ENCODE peak calls at places on chromosomes 11 and 22, in nine cellular contexts. One of them, this sample, is unnamed.

GRCh38 chr22:43000441-43001175 is 14.3 kb downstream of the PACSIN2 start:
- DNase-seq in SK-N-SH: no peak
- DNase-seq in progenitor cell of endocrine pancreas: no peak
- DNase-seq in choroid plexus epithelial cell: no peak
- DNase-seq in tibial nerve: no peak
- DNase-seq in CD8-positive, alpha-beta T cell: no peak
- DNase-seq in cardiac muscle cell: no peak
- DNase-seq in stomach: no peak
- DNase-seq in PC-9: no peak
- DNase-seq in this sample: no peak

GRCh38 chr22:40766956-40767355 is 52.2 kb downstream of the SLC25A17 start:
- DNase-seq in SK-N-SH: no peak
- DNase-seq in progenitor cell of endocrine pancreas: no peak
- DNase-seq in choroid plexus epithelial cell: no peak
- DNase-seq in tibial nerve: no peak
- DNase-seq in CD8-positive, alpha-beta T cell: no peak
- DNase-seq in cardiac muscle cell: no peak
- DNase-seq in stomach: no peak
- DNase-seq in PC-9: peak
- DNase-seq in this sample: no peak

GRCh38 chr11:124978316-124978715 is 24.3 kb downstream of the CCDC15 start:
- DNase-seq in SK-N-SH: no peak
- DNase-seq in progenitor cell of endocrine pancreas: no peak
- DNase-seq in choroid plexus epithelial cell: no peak
- DNase-seq in tibial nerve: no peak
- DNase-seq in CD8-positive, alpha-beta T cell: no peak
- DNase-seq in cardiac muscle cell: no peak
- DNase-seq in stomach: no peak
- DNase-seq in PC-9: no peak
- DNase-seq in this sample: no peak

GRCh38 chr22:31295413-31295812 is 3.1 kb upstream of the PIK3IP1 start:
- DNase-seq in SK-N-SH: no peak
- DNase-seq in progenitor cell of endocrine pancreas: no peak
- DNase-seq in choroid plexus epithelial cell: no peak
- DNase-seq in tibial nerve: no peak
- DNase-seq in CD8-positive, alpha-beta T cell: no peak
- DNase-seq in cardiac muscle cell: no peak
- DNase-seq in stomach: no peak
- DNase-seq in PC-9: no peak
- DNase-seq in this sample: no peak

GRCh38 chr11:19805827-19806226 is 93.2 kb downstream of the NAV2 start:
- DNase-seq in SK-N-SH: no peak
- DNase-seq in progenitor cell of endocrine pancreas: no peak
- DNase-seq in choroid plexus epithelial cell: no peak
- DNase-seq in tibial nerve: no peak
- DNase-seq in CD8-positive, alpha-beta T cell: no peak
- DNase-seq in cardiac muscle cell: no peak
- DNase-seq in stomach: no peak
- DNase-seq in PC-9: no peak
- DNase-seq in this sample: no peak

GRCh38 chr11:11075515-11076171 is 217.8 kb upstream of the ZBED5 start:
- DNase-seq in SK-N-SH: peak
- DNase-seq in progenitor cell of endocrine pancreas: no peak
- DNase-seq in choroid plexus epithelial cell: no peak
- DNase-seq in tibial nerve: no peak
- DNase-seq in CD8-positive, alpha-beta T cell: no peak
- DNase-seq in cardiac muscle cell: peak
- DNase-seq in stomach: no peak
- DNase-seq in PC-9: no peak
- DNase-seq in this sample: no peak

GRCh38 chr11:75303544-75304224 is 47.8 kb downstream of the ARRB1 start:
- DNase-seq in SK-N-SH: peak
- DNase-seq in progenitor cell of endocrine pancreas: no peak
- DNase-seq in choroid plexus epithelial cell: peak
- DNase-seq in tibial nerve: no peak
- DNase-seq in CD8-positive, alpha-beta T cell: no peak
- DNase-seq in cardiac muscle cell: no peak
- DNase-seq in stomach: no peak
- DNase-seq in PC-9: no peak
- DNase-seq in this sample: no peak

GRCh38 chr11:123218451-123218850 is 23.4 kb upstream of the CLMP start:
- DNase-seq in SK-N-SH: no peak
- DNase-seq in progenitor cell of endocrine pancreas: no peak
- DNase-seq in choroid plexus epithelial cell: no peak
- DNase-seq in tibial nerve: no peak
- DNase-seq in CD8-positive, alpha-beta T cell: no peak
- DNase-seq in cardiac muscle cell: no peak
- DNase-seq in stomach: no peak
- DNase-seq in PC-9: no peak
- DNase-seq in this sample: no peak

GRCh38 chr11:85132839-85133238 is 494.3 kb downstream of the DLG2 start:
- DNase-seq in SK-N-SH: no peak
- DNase-seq in progenitor cell of endocrine pancreas: no peak
- DNase-seq in choroid plexus epithelial cell: peak
- DNase-seq in tibial nerve: no peak
- DNase-seq in CD8-positive, alpha-beta T cell: no peak
- DNase-seq in cardiac muscle cell: peak
- DNase-seq in stomach: no peak
- DNase-seq in PC-9: no peak
- DNase-seq in this sample: no peak

GRCh38 chr11:14541180-14541579 is 21.0 kb upstream of the PSMA1 start:
- DNase-seq in SK-N-SH: no peak
- DNase-seq in progenitor cell of endocrine pancreas: no peak
- DNase-seq in choroid plexus epithelial cell: peak
- DNase-seq in tibial nerve: no peak
- DNase-seq in CD8-positive, alpha-beta T cell: no peak
- DNase-seq in cardiac muscle cell: no peak
- DNase-seq in stomach: no peak
- DNase-seq in PC-9: no peak
- DNase-seq in this sample: no peak

GRCh38 chr11:104390696-104391095 is 226.7 kb upstream of the PDGFD start:
- DNase-seq in SK-N-SH: no peak
- DNase-seq in progenitor cell of endocrine pancreas: no peak
- DNase-seq in choroid plexus epithelial cell: peak
- DNase-seq in tibial nerve: no peak
- DNase-seq in CD8-positive, alpha-beta T cell: no peak
- DNase-seq in cardiac muscle cell: no peak
- DNase-seq in stomach: no peak
- DNase-seq in PC-9: no peak
- DNase-seq in this sample: no peak

GRCh38 chr11:2981130-2981529 is 11.0 kb downstream of the NAP1L4 start:
- DNase-seq in SK-N-SH: no peak
- DNase-seq in progenitor cell of endocrine pancreas: no peak
- DNase-seq in choroid plexus epithelial cell: no peak
- DNase-seq in tibial nerve: no peak
- DNase-seq in CD8-positive, alpha-beta T cell: no peak
- DNase-seq in cardiac muscle cell: no peak
- DNase-seq in stomach: no peak
- DNase-seq in PC-9: no peak
- DNase-seq in this sample: no peak

GRCh38 chr11:14908214-14908880 is 16.3 kb upstream of the CYP2R1 start:
- DNase-seq in SK-N-SH: peak
- DNase-seq in progenitor cell of endocrine pancreas: no peak
- DNase-seq in choroid plexus epithelial cell: peak
- DNase-seq in tibial nerve: no peak
- DNase-seq in CD8-positive, alpha-beta T cell: no peak
- DNase-seq in cardiac muscle cell: peak
- DNase-seq in stomach: no peak
- DNase-seq in PC-9: no peak
- DNase-seq in this sample: no peak

DNA sequence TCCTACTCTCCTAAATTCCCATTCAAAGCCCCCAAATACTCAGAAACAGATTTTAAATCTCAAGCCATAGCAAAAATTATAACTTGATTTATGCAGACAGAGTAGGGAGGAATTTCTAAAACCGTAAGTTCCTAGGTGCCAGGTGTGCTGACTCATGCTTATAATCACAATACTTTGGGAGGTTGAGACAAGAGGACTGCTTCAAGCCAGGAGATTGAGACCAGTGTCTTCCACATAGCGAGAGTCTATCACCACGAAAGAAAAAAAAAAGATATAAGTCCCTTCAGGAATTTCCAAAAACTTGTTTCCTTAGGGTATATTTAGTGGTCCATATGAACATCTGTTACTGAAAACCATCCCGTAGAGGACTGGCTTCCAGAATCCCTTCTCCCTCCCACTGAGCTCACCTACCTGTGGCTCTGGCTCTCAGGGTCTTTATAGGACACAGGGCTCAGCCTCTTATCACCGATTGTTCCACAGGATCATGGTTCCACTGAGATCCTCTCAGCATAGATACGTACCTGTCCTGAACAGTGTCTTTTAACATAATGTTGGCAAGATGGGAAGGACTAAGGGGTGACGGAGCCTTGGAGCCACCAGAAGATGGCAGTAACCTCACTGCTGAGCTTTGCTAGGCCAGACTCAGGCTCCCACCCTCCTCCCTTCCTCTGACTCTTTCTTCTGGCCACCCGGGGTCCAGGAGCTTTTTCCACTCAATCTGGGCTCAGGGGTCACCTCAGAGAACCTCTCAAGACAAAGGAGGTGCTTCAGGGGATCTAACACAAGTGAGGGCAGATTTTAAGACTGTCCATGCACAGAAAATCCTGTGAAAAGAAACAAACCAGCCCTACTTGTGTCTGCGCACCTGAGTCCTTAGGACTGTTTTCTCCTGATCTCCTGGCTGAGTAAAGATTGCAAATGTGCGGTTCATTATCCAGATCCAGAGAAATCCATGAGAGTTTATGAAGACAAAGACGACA is 117.5 kb upstream of the TOP3B start:
- DNase-seq in SK-N-SH: no peak
- DNase-seq in progenitor cell of endocrine pancreas: no peak
- DNase-seq in choroid plexus epithelial cell: peak
- DNase-seq in tibial nerve: no peak
- DNase-seq in CD8-positive, alpha-beta T cell: no peak
- DNase-seq in cardiac muscle cell: no peak
- DNase-seq in stomach: no peak
- DNase-seq in PC-9: no peak
- DNase-seq in this sample: no peak
- TF ChIP-seq CTCF in SK-N-SH: peak
- TF ChIP-seq CTCF in progenitor cell of endocrine pancreas: peak
- TF ChIP-seq CTCF in choroid plexus epithelial cell: peak
- TF ChIP-seq CTCF in tibial nerve: no peak
- TF ChIP-seq CTCF in CD8-positive, alpha-beta T cell: no peak
- TF ChIP-seq CTCF in cardiac muscle cell: peak
- TF ChIP-seq CTCF in stomach: no peak
- TF ChIP-seq CTCF in PC-9: no peak
- TF ChIP-seq CTCF in this sample: peak

GRCh38 chr11:17563248-17563647 is 16.2 kb downstream of the OTOG start:
- DNase-seq in SK-N-SH: no peak
- DNase-seq in progenitor cell of endocrine pancreas: no peak
- DNase-seq in choroid plexus epithelial cell: no peak
- DNase-seq in tibial nerve: no peak
- DNase-seq in CD8-positive, alpha-beta T cell: no peak
- DNase-seq in cardiac muscle cell: no peak
- DNase-seq in stomach: peak
- DNase-seq in PC-9: no peak
- DNase-seq in this sample: peak
- TF ChIP-seq CTCF in SK-N-SH: no peak
- TF ChIP-seq CTCF in progenitor cell of endocrine pancreas: no peak
- TF ChIP-seq CTCF in choroid plexus epithelial cell: no peak
- TF ChIP-seq CTCF in tibial nerve: no peak
- TF ChIP-seq CTCF in CD8-positive, alpha-beta T cell: no peak
- TF ChIP-seq CTCF in cardiac muscle cell: no peak
- TF ChIP-seq CTCF in stomach: no peak
- TF ChIP-seq CTCF in PC-9: no peak
- TF ChIP-seq CTCF in this sample: no peak

DNA sequence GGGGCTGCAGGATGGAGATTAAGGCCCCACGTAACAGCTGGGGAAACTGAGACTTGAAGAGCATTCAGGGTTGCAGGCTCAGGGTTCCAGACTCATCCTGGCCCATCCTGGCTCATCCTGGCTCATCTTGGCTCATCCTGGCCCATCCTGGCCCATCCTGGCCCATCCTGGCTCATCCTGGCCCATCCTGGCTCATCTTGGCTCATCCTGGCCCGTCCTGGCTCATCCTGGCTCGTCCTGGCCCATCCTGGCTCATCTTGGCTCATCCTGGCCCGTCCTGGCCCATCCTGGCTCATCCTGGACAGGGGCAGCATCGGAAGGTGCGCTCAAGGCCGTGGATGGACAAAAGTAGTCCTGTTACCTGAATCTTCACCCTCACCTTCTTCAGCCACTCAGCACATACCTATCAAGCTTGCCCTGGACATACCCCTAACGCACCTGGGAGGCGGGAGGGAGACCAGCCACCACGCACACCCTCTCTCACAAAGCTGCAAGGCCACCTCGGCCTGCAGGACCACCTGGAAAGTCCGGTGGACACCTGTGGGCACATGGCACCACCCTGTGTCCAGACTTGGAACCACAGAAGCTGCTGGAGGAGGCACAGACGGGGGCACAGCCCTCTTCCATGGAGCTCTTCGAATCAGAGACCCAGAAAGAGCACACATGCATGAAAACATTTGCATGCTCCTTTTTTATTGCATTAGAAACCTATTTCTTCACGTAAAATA is 20.3 kb upstream of the NLRP6 start:
- DNase-seq in SK-N-SH: no peak
- DNase-seq in progenitor cell of endocrine pancreas: no peak
- DNase-seq in choroid plexus epithelial cell: no peak
- DNase-seq in tibial nerve: no peak
- DNase-seq in CD8-positive, alpha-beta T cell: no peak
- DNase-seq in cardiac muscle cell: no peak
- DNase-seq in stomach: no peak
- DNase-seq in PC-9: no peak
- DNase-seq in this sample: no peak
- TF ChIP-seq CTCF in SK-N-SH: no peak
- TF ChIP-seq CTCF in progenitor cell of endocrine pancreas: peak
- TF ChIP-seq CTCF in choroid plexus epithelial cell: peak
- TF ChIP-seq CTCF in tibial nerve: no peak
- TF ChIP-seq CTCF in CD8-positive, alpha-beta T cell: no peak
- TF ChIP-seq CTCF in cardiac muscle cell: peak
- TF ChIP-seq CTCF in stomach: no peak
- TF ChIP-seq CTCF in PC-9: peak
- TF ChIP-seq CTCF in this sample: no peak

DNA sequence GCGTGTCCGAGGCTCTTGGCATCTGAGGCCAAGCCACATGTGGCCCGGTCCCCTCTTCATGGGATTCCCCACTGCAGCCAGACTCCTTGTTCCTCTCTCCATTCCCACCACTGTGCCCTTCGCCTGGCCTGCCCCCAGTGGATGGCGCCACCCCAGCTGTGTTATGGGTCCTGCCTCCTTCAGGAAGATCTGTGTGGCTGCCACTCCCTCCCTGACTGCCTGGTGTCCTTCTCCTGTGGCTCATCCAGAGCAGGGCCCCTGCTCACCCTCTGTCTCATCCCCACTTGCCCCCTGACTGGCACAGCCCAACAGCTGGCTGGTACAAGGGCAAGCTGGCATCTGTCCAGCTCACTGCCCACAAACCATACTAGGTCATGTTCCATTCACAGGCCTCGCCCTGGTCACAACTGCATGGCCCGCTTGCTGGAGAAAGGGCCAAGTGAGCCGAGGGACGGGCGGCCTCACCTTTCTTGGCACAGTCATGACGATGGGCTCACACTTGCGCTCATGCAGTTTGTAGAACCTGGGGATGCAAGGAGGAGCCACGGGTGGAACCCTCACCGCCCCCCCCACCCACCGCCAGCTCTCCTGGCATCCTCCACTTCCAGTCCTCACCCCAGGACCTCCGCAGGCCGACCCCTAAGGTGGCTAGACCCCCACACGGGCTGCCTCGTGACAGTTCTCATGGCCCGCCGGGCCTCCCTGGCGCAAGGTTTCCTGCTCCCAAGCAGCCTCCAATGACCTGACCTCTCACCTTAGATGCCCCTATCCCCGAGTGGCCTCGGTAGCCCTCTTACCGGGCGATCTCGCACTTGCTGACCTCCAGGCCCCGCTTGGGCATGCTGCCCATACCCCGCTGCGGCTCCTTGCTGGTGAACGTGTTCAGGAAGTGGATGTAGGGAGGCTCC is 2.1 kb upstream of the PTPRCAP start:
- DNase-seq in SK-N-SH: no peak
- DNase-seq in progenitor cell of endocrine pancreas: no peak
- DNase-seq in choroid plexus epithelial cell: no peak
- DNase-seq in tibial nerve: no peak
- DNase-seq in CD8-positive, alpha-beta T cell: no peak
- DNase-seq in cardiac muscle cell: no peak
- DNase-seq in stomach: peak
- DNase-seq in PC-9: peak
- DNase-seq in this sample: no peak
- TF ChIP-seq CTCF in SK-N-SH: peak
- TF ChIP-seq CTCF in progenitor cell of endocrine pancreas: no peak
- TF ChIP-seq CTCF in choroid plexus epithelial cell: peak
- TF ChIP-seq CTCF in tibial nerve: no peak
- TF ChIP-seq CTCF in CD8-positive, alpha-beta T cell: no peak
- TF ChIP-seq CTCF in cardiac muscle cell: no peak
- TF ChIP-seq CTCF in stomach: no peak
- TF ChIP-seq CTCF in PC-9: peak
- TF ChIP-seq CTCF in this sample: no peak

This sample was measured in type B pancreatic cell.